ENCODE peak calls at places on chromosomes 5 and 9, in eight cellular contexts. One of them, this sample, is unnamed.

GRCh38 chr9:91162784-91163440 is 198.8 kb downstream of the AUH start:
- DNase-seq in stimulated activated CD4-positive, alpha-beta T cell treated with anti-CD3 and anti-CD28 coated beads, Interleukin-4, amount 100 ng/mL, for 1 hour: no peak
- DNase-seq in endothelial cell: no peak
- DNase-seq in hypothalamus: peak
- DNase-seq in anterior cingulate cortex: peak
- DNase-seq in CD8-positive, alpha-beta memory T cell: no peak
- DNase-seq in H9: no peak
- DNase-seq in KG1: peak
- DNase-seq in this sample: no peak

GRCh38 chr5:39980056-39980455 is 555.3 kb upstream of the DAB2 start:
- DNase-seq in H9: no peak
- DNase-seq in anterior cingulate cortex: no peak
- DNase-seq in KG1: no peak
- DNase-seq in endothelial cell: no peak
- DNase-seq in stimulated activated CD4-positive, alpha-beta T cell treated with anti-CD3 and anti-CD28 coated beads, Interleukin-4, amount 100 ng/mL, for 1 hour: no peak
- DNase-seq in hypothalamus: no peak
- DNase-seq in CD8-positive, alpha-beta memory T cell: no peak
- DNase-seq in this sample: no peak

GRCh38 chr5:80853413-80853812 is 106.8 kb upstream of the RASGRF2 start:
- DNase-seq in anterior cingulate cortex: no peak
- DNase-seq in stimulated activated CD4-positive, alpha-beta T cell treated with anti-CD3 and anti-CD28 coated beads, Interleukin-4, amount 100 ng/mL, for 1 hour: no peak
- DNase-seq in endothelial cell: no peak
- DNase-seq in hypothalamus: no peak
- DNase-seq in H9: no peak
- DNase-seq in CD8-positive, alpha-beta memory T cell: no peak
- DNase-seq in KG1: no peak
- DNase-seq in this sample: no peak

GRCh38 chr9:18396102-18396728 is 77.7 kb upstream of the ADAMTSL1 start:
- DNase-seq in stimulated activated CD4-positive, alpha-beta T cell treated with anti-CD3 and anti-CD28 coated beads, Interleukin-4, amount 100 ng/mL, for 1 hour: no peak
- DNase-seq in hypothalamus: no peak
- DNase-seq in H9: no peak
- DNase-seq in KG1: no peak
- DNase-seq in anterior cingulate cortex: no peak
- DNase-seq in endothelial cell: no peak
- DNase-seq in CD8-positive, alpha-beta memory T cell: no peak
- DNase-seq in this sample: no peak

GRCh38 chr9:4353236-4353635 is 53.4 kb upstream of the GLIS3 start:
- DNase-seq in CD8-positive, alpha-beta memory T cell: no peak
- DNase-seq in stimulated activated CD4-positive, alpha-beta T cell treated with anti-CD3 and anti-CD28 coated beads, Interleukin-4, amount 100 ng/mL, for 1 hour: no peak
- DNase-seq in anterior cingulate cortex: no peak
- DNase-seq in H9: no peak
- DNase-seq in endothelial cell: no peak
- DNase-seq in hypothalamus: no peak
- DNase-seq in KG1: no peak
- DNase-seq in this sample: no peak

GRCh38 chr9:81431662-81432061 is 257.7 kb downstream of the TLE1 start:
- DNase-seq in H9: no peak
- DNase-seq in endothelial cell: no peak
- DNase-seq in anterior cingulate cortex: no peak
- DNase-seq in hypothalamus: no peak
- DNase-seq in CD8-positive, alpha-beta memory T cell: no peak
- DNase-seq in KG1: no peak
- DNase-seq in stimulated activated CD4-positive, alpha-beta T cell treated with anti-CD3 and anti-CD28 coated beads, Interleukin-4, amount 100 ng/mL, for 1 hour: no peak
- DNase-seq in this sample: no peak

GRCh38 chr5:150601774-150602345 is 38.6 kb upstream of the SYNPO start:
- DNase-seq in KG1: no peak
- DNase-seq in CD8-positive, alpha-beta memory T cell: no peak
- DNase-seq in H9: no peak
- DNase-seq in endothelial cell: no peak
- DNase-seq in stimulated activated CD4-positive, alpha-beta T cell treated with anti-CD3 and anti-CD28 coated beads, Interleukin-4, amount 100 ng/mL, for 1 hour: no peak
- DNase-seq in hypothalamus: no peak
- DNase-seq in anterior cingulate cortex: no peak
- DNase-seq in this sample: no peak

GRCh38 chr5:160171656-160172055 is 52.4 kb upstream of the PWWP2A start:
- DNase-seq in H9: no peak
- DNase-seq in hypothalamus: no peak
- DNase-seq in endothelial cell: no peak
- DNase-seq in anterior cingulate cortex: no peak
- DNase-seq in CD8-positive, alpha-beta memory T cell: no peak
- DNase-seq in stimulated activated CD4-positive, alpha-beta T cell treated with anti-CD3 and anti-CD28 coated beads, Interleukin-4, amount 100 ng/mL, for 1 hour: no peak
- DNase-seq in KG1: no peak
- DNase-seq in this sample: no peak

GRCh38 chr5:180611140-180611850 is 20.0 kb upstream of the SCGB3A1 start:
- DNase-seq in H9: peak
- DNase-seq in hypothalamus: no peak
- DNase-seq in stimulated activated CD4-positive, alpha-beta T cell treated with anti-CD3 and anti-CD28 coated beads, Interleukin-4, amount 100 ng/mL, for 1 hour: no peak
- DNase-seq in KG1: no peak
- DNase-seq in endothelial cell: no peak
- DNase-seq in anterior cingulate cortex: no peak
- DNase-seq in CD8-positive, alpha-beta memory T cell: no peak
- DNase-seq in this sample: no peak

GRCh38 chr9:15306068-15306756 is 804 bp downstream of the TTC39B start:
- DNase-seq in KG1: peak
- DNase-seq in stimulated activated CD4-positive, alpha-beta T cell treated with anti-CD3 and anti-CD28 coated beads, Interleukin-4, amount 100 ng/mL, for 1 hour: peak
- DNase-seq in H9: peak
- DNase-seq in hypothalamus: peak
- DNase-seq in anterior cingulate cortex: no peak
- DNase-seq in endothelial cell: peak
- DNase-seq in CD8-positive, alpha-beta memory T cell: peak
- DNase-seq in this sample: no peak

GRCh38 chr9:125141751-125142150 is 1.6 kb downstream of the SCAI start:
- DNase-seq in hypothalamus: no peak
- DNase-seq in endothelial cell: no peak
- DNase-seq in KG1: no peak
- DNase-seq in stimulated activated CD4-positive, alpha-beta T cell treated with anti-CD3 and anti-CD28 coated beads, Interleukin-4, amount 100 ng/mL, for 1 hour: no peak
- DNase-seq in H9: no peak
- DNase-seq in anterior cingulate cortex: no peak
- DNase-seq in CD8-positive, alpha-beta memory T cell: no peak
- DNase-seq in this sample: no peak